ENCODE peak calls at places on chromosomes 3 and 15, in five cellular contexts. R is Calu3, G is BJ, Y is uterus, Z is GM18507. S is an unnamed sample.

GRCh38 chr3:144437989-144438388 is 466.4 kb downstream of the DIPK2A start:
- DNase-seq in Z (no peak), G (no peak), R (no peak), Y (no peak), S (no peak)

GRCh38 chr3:42149537-42150426 is 58.6 kb downstream of the TRAK1 start:
- DNase-seq in Z (no peak), R (peak; percentile 91), G (no peak), Y (no peak), S (no peak)

GRCh38 chr3:87206070-87206469 is 21.0 kb upstream of the CHMP2B start:
- DNase-seq in R (no peak), Y (no peak), Z (no peak), G (peak; percentile 80), S (no peak)

GRCh38 chr15:62798536-62798935 is 244.0 kb upstream of the TPM1 start:
- DNase-seq in Y (no peak), G (no peak), Z (no peak), R (no peak), S (no peak)

GRCh38 chr3:7241584-7242302 is 380.8 kb downstream of the GRM7 start:
- DNase-seq in Y (no peak), R (no peak), G (no peak), Z (no peak), S (no peak)

GRCh38 chr3:11312139-11312538 is 39.9 kb downstream of the ATG7 start:
- DNase-seq in Z (no peak), R (no peak), G (no peak), Y (no peak), S (no peak)

GRCh38 chr3:190514163-190515153 is 573 bp downstream of the IL1RAP start:
- DNase-seq in Z (peak; percentile 2), G (no peak), R (peak; percentile 50), Y (peak; percentile 41), S (peak; percentile 32)

GRCh38 chr15:94105760-94106159 is 125.6 kb upstream of the MCTP2 start:
- DNase-seq in G (no peak), Y (no peak), Z (no peak), R (no peak), S (no peak)

GRCh38 chr3:158471639-158472294 is 99.2 kb upstream of the MLF1 start:
- DNase-seq in G (peak; percentile 90), Z (no peak), R (no peak), Y (no peak), S (no peak)

GRCh38 chr3:50515565-50516047 is 12.2 kb upstream of the CACNA2D2 start:
- DNase-seq in Y (peak; percentile 25), Z (no peak), R (no peak), G (no peak), S (peak; percentile 50)

GRCh38 chr3:32406481-32407408 is 15.1 kb downstream of the CMTM7 start:
- DNase-seq in G (no peak), R (no peak), Y (no peak), Z (no peak), S (no peak)

GRCh38 chr15:98671060-98672008 is 23.0 kb downstream of the IGF1R start:
- DNase-seq in Y (no peak), G (no peak), Z (no peak), R (no peak), S (no peak)

GRCh38 chr3:154851644-154852043 is 228.5 kb upstream of the MME start:
- DNase-seq in G (no peak), Z (no peak), R (no peak), Y (no peak), S (no peak)

GRCh38 chr15:89364341-89364740 is 29.7 kb upstream of the POLG start:
- DNase-seq in Y (no peak), R (no peak), G (no peak), Z (no peak), S (no peak)

GRCh38 chr3:178685591-178685906 is 149.3 kb downstream of the KCNMB2 start:
- DNase-seq in R (no peak), Z (no peak), Y (no peak), G (no peak), S (no peak)

GRCh38 chr3:6779140-6779539 is 81.8 kb upstream of the GRM7 start:
- DNase-seq in Z (no peak), R (no peak), G (no peak), Y (no peak), S (no peak)

GRCh38 chr3:122099255-122099654 is 44.1 kb downstream of the CD86 start:
- DNase-seq in G (no peak), Z (no peak), R (no peak), Y (no peak), S (no peak)

GRCh38 chr3:196120291-196120951 is 38.5 kb upstream of the TFRC start:
- DNase-seq in Y (no peak), Z (no peak), G (no peak), R (no peak), S (peak; percentile 18)

GRCh38 chr15:75192307-75192706 is 9.4 kb upstream of the C15orf39 start:
- DNase-seq in R (no peak), Z (no peak), G (no peak), Y (no peak), S (no peak)

S was measured in heart right ventricle.